ENCODE peak calls at places on chromosomes 13 and 19, in four cellular contexts. E is islet precursor cell, V is cardiac fibroblast, U is T-helper 2 cell. G is an unnamed sample.

GRCh38 chr19:54439174-54439851 is 9.7 kb upstream of the LENG8 start:
- DNase-seq in E (peak), V (peak), U (no peak), G (peak)

GRCh38 chr19:35090795-35091214 is 24.8 kb upstream of the FXYD3 start:
- DNase-seq in E (peak), V (no peak), U (no peak), G (no peak)

GRCh38 chr13:74987124-74987690 is 494.8 kb downstream of the TBC1D4 start:
- DNase-seq in E (no peak), V (no peak), U (no peak), G (no peak)

GRCh38 chr13:28754698-28755545 is 36.2 kb upstream of the SLC46A3 start:
- DNase-seq in E (peak), V (peak), U (no peak), G (peak)

GRCh38 chr13:45781553-45782326 is 69.8 kb downstream of the SIAH3 start:
- DNase-seq in E (no peak), V (no peak), U (no peak), G (no peak)

GRCh38 chr13:25816239-25816638 is 235.6 kb downstream of the SHISA2 start:
- DNase-seq in E (no peak), V (no peak), U (no peak), G (no peak)

GRCh38 chr13:95233026-95233635 is 68.1 kb downstream of the ABCC4 start:
- DNase-seq in E (no peak), V (no peak), U (no peak), G (no peak)

GRCh38 chr19:55156202-55157063 is 1.1 kb downstream of the TNNI3 start:
- DNase-seq in E (peak), V (no peak), U (no peak), G (peak)

GRCh38 chr19:50478901-50479715 is 2.5 kb upstream of the GARIN5A start:
- DNase-seq in E (peak), V (peak), U (no peak), G (peak)

GRCh38 chr13:34364633-34365032 is 546.7 kb downstream of the RFC3 start:
- DNase-seq in E (no peak), V (no peak), U (no peak), G (no peak)

GRCh38 chr13:41648314-41648935 is 191.1 kb downstream of the RGCC start:
- DNase-seq in E (no peak), V (peak), U (no peak), G (no peak)

GRCh38 chr13:40475617-40476016 is 190.8 kb downstream of the FOXO1 start:
- DNase-seq in E (no peak), V (no peak), U (no peak), G (no peak)

GRCh38 chr19:50909240-50910070 is 1.7 kb downstream of the KLK4 start:
- DNase-seq in E (peak), V (peak), U (no peak), G (peak)

GRCh38 chr13:113743366-113744195 is 15.4 kb upstream of the TMEM255B start:
- DNase-seq in E (no peak), V (no peak), U (no peak), G (no peak)

GRCh38 chr13:111247552-111247951 is 72.9 kb upstream of the TEX29 start:
- DNase-seq in E (peak), V (no peak), U (no peak), G (no peak)

GRCh38 chr13:28492527-28493367 is 2.2 kb downstream of the FLT1 start:
- DNase-seq in E (peak), V (no peak), U (peak), G (no peak)

GRCh38 chr19:33654840-33655508 is 33.2 kb downstream of the CHST8 start:
- DNase-seq in E (peak), V (no peak), U (no peak), G (no peak)

GRCh38 chr19:48396010-48396870 is 2.8 kb downstream of the GRIN2D start:
- DNase-seq in E (no peak), V (no peak), U (no peak), G (no peak)

GRCh38 chr13:51153527-51153926 is 42.5 kb upstream of the C13orf42 start:
- DNase-seq in E (no peak), V (peak), U (no peak), G (peak)

GRCh38 chr19:18496980-18497256 is 25.0 kb downstream of the ELL start:
- DNase-seq in E (no peak), V (no peak), U (no peak), G (no peak)

GRCh38 chr19:11787536-11787935 is 10.8 kb upstream of the ZNF491 start:
- DNase-seq in E (no peak), V (no peak), U (no peak), G (no peak)

GRCh38 chr13:29282096-29282495 is 313.4 kb downstream of the SLC7A1 start:
- DNase-seq in E (no peak), V (no peak), U (no peak), G (no peak)

GRCh38 chr13:20175907-20176652 is 15.2 kb upstream of the GJA3 start:
- DNase-seq in E (no peak), V (no peak), U (no peak), G (no peak)

GRCh38 chr19:21082011-21082975 is at the start of gene ZNF714:
- DNase-seq in E (peak), V (peak), U (peak), G (peak)

GRCh38 chr19:39154626-39155100 is 29.1 kb downstream of the PAK4 start:
- DNase-seq in E (peak), V (no peak), U (no peak), G (peak)

G was measured in ELF-1.